ENCODE peak calls at places on chromosome 5, in four cellular contexts. F is GM12878, S is HepG2, H is H1. R is an unnamed sample.

GRCh38 chr5:157514974-157515373 is 55.0 kb downstream of the NIPAL4 start:
- DNase-seq in F (no peak), S (no peak), H (no peak), R (no peak)

GRCh38 chr5:33563983-33564908 is 123.5 kb downstream of the TARS1 start:
- DNase-seq in F (no peak), S (no peak), H (no peak), R (peak; percentile 18)

GRCh38 chr5:77850536-77851228 is 74.5 kb upstream of the TBCA start:
- DNase-seq in F (no peak), S (no peak), H (no peak), R (no peak)

GRCh38 chr5:159552751-159553150 is 222.5 kb upstream of the IL12B start:
- DNase-seq in F (no peak), S (no peak), H (no peak), R (no peak)

GRCh38 chr5:122942164-122942914 is 94.2 kb downstream of the PPIC start:
- DNase-seq in F (no peak), S (no peak), H (no peak), R (no peak)

GRCh38 chr5:78527054-78527884 is 121.3 kb downstream of the LHFPL2 start:
- DNase-seq in F (no peak), S (no peak), H (no peak), R (peak; percentile 57)

GRCh38 chr5:86974910-86975309 is 292.8 kb upstream of the RASA1 start:
- DNase-seq in F (no peak), S (no peak), H (no peak), R (no peak)

GRCh38 chr5:82406200-82406773 is 128.1 kb upstream of the RPS23 start:
- DNase-seq in F (no peak), S (no peak), H (no peak), R (no peak)

GRCh38 chr5:74483001-74483400 is 157.5 kb downstream of the ENC1 start:
- DNase-seq in F (no peak), S (no peak), H (no peak), R (peak; percentile 30)

GRCh38 chr5:165137701-165138100 is 1632.3 kb downstream of the MAT2B start:
- DNase-seq in F (no peak), S (no peak), H (no peak), R (no peak)

GRCh38 chr5:140690941-140691924 is at the start of the genes HARS1 and HARS2:
- DNase-seq in F (peak; percentile 77), S (peak; percentile 94), H (peak; percentile 91), R (peak; percentile 77)
- H3K36me3 ChIP-seq in F (peaks cover 4% of the 10 kb centered on the region), S (peaks cover 34% of the 10 kb centered on the region), H (peaks cover 22% of the 10 kb centered on the region), R (peaks cover 58% of the 10 kb centered on the region)

GRCh38 chr5:173741729-173742431 is 125.4 kb upstream of the BOD1 start:
- DNase-seq in F (no peak), S (no peak), H (no peak), R (no peak)
- H3K4me1 ChIP-seq in F (peaks cover 71% of the 10 kb centered on the region), S (peaks cover 69% of the 10 kb centered on the region), H (peaks cover 8% of the 10 kb centered on the region), R (peaks cover 5% of the 10 kb centered on the region)

GRCh38 chr5:128406863-128407262 is 131.2 kb downstream of the FBN2 start:
- DNase-seq in F (no peak), S (no peak), H (no peak), R (no peak)

GRCh38 chr5:128407956-128408355 is 130.1 kb downstream of the FBN2 start:
- DNase-seq in F (no peak), S (no peak), H (no peak), R (no peak)

GRCh38 chr5:128405159-128405558 is 132.9 kb downstream of the FBN2 start:
- DNase-seq in F (no peak), S (no peak), H (no peak), R (no peak)

GRCh38 chr5:128409401-128409800 is 128.6 kb downstream of the FBN2 start:
- DNase-seq in F (no peak), S (no peak), H (no peak), R (peak; percentile 9)

DNA sequence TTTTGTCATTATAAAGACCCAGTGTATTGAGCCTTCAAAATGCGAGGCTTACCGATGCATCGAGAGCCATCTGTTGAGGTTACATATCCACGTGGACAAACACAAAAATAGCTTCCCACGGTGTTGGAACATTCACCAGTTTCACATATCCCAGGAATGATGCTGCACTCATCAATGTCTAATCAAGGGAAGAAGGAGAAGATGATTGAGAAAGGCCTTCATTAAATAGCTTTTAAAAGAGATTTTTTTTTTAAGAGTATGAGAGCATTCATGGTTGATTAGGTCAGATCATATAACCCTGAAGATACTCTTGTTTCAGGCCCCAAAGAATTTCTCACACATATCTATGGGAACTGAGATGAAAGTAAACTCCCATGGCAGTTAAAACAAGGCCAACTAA is 129.4 kb downstream of the FBN2 start:
- DNase-seq in F (no peak), S (no peak), H (no peak), R (no peak)
- TF ChIP-seq SUZ12 in F (no peak), S (no peak), H (no peak), R (no peak)

DNA sequence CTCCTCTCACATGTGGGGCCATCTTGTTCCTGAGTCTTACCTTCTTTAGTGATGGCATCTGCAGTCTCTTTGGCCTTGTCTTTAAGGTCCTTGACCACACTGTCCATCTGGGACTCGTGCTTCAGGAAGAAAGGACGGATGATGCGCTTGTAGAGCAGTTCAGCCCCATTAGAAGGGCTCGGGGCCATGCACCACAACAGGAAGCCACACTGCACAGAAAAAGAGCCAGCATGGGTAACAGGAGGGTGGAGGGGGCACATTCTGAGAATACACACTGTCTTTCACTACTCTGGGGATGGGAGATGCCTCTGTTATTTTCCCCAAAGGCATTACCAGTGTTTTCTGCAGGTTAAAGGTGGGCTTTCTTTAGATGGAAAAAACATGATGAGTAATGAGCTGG is 25.9 kb downstream of the SRP19 start:
- DNase-seq in F (no peak), S (no peak), H (no peak), R (no peak)
- H3K36me3 ChIP-seq in F (peaks cover 18% of the 10 kb centered on the region), S (peaks cover 49% of the 10 kb centered on the region), H (peaks cover 39% of the 10 kb centered on the region), R (peaks cover 53% of the 10 kb centered on the region)

GRCh38 chr5:151101151-151101550 is 20.3 kb upstream of the TNIP1 start:
- DNase-seq in F (no peak), S (no peak), H (no peak), R (no peak)

GRCh38 chr5:151098185-151098813 is 17.5 kb upstream of the TNIP1 start:
- DNase-seq in F (no peak), S (no peak), H (no peak), R (no peak)

GRCh38 chr5:151097081-151097480 is 16.2 kb upstream of the TNIP1 start:
- DNase-seq in F (no peak), S (no peak), H (no peak), R (no peak)

GRCh38 chr5:151101746-151102145 is 20.9 kb upstream of the TNIP1 start:
- DNase-seq in F (no peak), S (no peak), H (no peak), R (no peak)

DNA sequence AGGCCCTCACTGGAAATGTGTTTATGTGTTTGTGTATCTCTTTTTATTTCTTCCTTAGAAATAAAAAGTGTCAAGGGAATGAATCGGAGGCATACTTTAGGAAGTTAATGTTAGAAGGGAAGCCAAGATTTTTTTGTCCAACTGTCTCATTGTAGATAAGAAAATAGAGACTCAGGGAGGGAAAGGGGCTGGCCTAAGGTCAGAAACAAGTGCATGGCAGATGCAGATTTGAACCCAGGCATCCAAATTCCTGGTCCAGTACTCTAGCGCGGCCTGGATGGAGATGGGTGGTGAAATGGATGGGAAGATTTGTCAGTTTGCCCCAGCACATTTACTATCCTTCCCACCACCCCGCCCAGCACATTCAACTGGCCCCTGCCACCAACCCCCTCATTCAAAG is 19.9 kb upstream of the TNIP1 start:
- DNase-seq in F (no peak), S (no peak), H (no peak), R (no peak)
- H3K4me1 ChIP-seq in F (peaks cover 47% of the 10 kb centered on the region), S (peaks cover 30% of the 10 kb centered on the region), H (peaks cover 2% of the 10 kb centered on the region), R (peaks cover 6% of the 10 kb centered on the region)